ENCODE peak calls at places on chromosomes 5 and 9, in six cellular contexts. T is GM12878, L is K562, W is H1, K is HepG2, H is HCT116. Q is an unnamed sample.
A peak's percentile ranks its signal among the peaks of the same experiment; 100 is the strongest.

GRCh38 chr9:35790385-35791291 is 753 bp upstream of the NPR2 start:
- DNase-seq in W (no peak), L (peak; percentile 72), H (no peak), K (peak; percentile 49), T (no peak), Q (peak; percentile 92)

GRCh38 chr5:176497852-176498251 is 39.4 kb downstream of the RNF44 start:
- DNase-seq in L (no peak), K (no peak), W (no peak), H (no peak), T (no peak), Q (no peak)

GRCh38 chr9:89022902-89023301 is 31.6 kb downstream of the S1PR3 start:
- DNase-seq in K (no peak), H (no peak), L (no peak), T (no peak), W (no peak), Q (no peak)

GRCh38 chr9:97751510-97751909 is 54.4 kb upstream of the XPA start:
- DNase-seq in L (no peak), K (peak; percentile 21), W (no peak), H (no peak), T (no peak), Q (no peak)

GRCh38 chr5:1179383-1179715 is 22.0 kb upstream of the SLC6A19 start:
- DNase-seq in W (no peak), L (no peak), K (no peak), T (no peak), H (no peak), Q (no peak)

GRCh38 chr5:54302267-54302687 is 8.1 kb downstream of the ARL15 start:
- DNase-seq in L (no peak), T (no peak), H (no peak), K (no peak), W (no peak), Q (no peak)

GRCh38 chr5:114782869-114783268 is 386.8 kb downstream of the TRIM36 start:
- DNase-seq in K (no peak), T (no peak), W (no peak), H (no peak), L (no peak), Q (peak; percentile 7)

GRCh38 chr9:127336086-127336485 is 60.9 kb upstream of the SLC2A8 start:
- DNase-seq in L (no peak), K (no peak), T (no peak), H (no peak), W (no peak), Q (no peak)

GRCh38 chr5:146873186-146873917 is 5.2 kb downstream of the PPP2R2B start:
- DNase-seq in T (no peak), L (no peak), W (no peak), K (no peak), H (no peak), Q (no peak)

GRCh38 chr9:97518909-97519307 is 17.4 kb downstream of the TMOD1 start:
- DNase-seq in K (no peak), L (no peak), H (no peak), T (no peak), W (no peak), Q (no peak)

GRCh38 chr9:33881635-33882034 is 64.7 kb downstream of the UBE2R2 start:
- DNase-seq in H (no peak), W (no peak), T (no peak), L (no peak), K (no peak), Q (no peak)
- TF ChIP-seq YY1 in H (no peak), W (no peak), T (no peak), L (no peak), K (no peak), Q (no peak)

DNA sequence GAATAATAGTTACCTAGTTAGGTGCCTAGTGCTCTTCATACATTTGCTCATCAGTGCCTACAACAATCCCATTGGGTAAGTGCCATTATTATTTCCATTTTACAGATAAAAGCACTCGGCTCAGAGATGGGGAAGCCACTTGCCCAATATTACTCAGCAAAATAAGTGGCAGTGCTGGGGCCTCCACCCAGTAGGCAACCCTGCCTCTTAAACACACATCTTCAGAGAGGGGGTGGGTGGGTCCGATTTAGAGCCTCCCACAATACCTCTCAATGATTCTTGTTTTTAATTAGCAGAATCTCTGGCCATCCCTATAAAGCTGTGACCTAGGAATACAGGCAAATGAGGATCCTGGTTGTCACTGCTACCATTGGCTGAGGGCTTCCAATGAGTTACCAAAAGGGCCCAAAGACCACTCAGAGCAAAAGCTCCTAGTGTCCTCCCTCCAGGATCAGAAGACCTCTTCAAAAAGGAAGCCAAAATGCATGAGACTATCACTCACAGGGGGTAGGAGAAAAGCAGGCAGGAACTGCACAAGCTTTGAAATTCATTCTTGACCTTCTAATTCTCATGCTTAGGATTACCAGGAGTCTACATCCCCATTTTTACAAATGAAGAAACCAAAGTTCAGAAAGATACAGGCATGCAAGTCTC is 36.1 kb upstream of the UBE2D2 start:
- DNase-seq in H (no peak), T (no peak), W (no peak), K (no peak), L (no peak), Q (no peak)
- H3K27ac ChIP-seq in H (no peak overlapping the region), T (peak overlapping the region; percentile 59), W (no peak overlapping the region), K (peak overlapping the region; percentile 60), L (no peak overlapping the region), Q (no peak overlapping the region)

DNA sequence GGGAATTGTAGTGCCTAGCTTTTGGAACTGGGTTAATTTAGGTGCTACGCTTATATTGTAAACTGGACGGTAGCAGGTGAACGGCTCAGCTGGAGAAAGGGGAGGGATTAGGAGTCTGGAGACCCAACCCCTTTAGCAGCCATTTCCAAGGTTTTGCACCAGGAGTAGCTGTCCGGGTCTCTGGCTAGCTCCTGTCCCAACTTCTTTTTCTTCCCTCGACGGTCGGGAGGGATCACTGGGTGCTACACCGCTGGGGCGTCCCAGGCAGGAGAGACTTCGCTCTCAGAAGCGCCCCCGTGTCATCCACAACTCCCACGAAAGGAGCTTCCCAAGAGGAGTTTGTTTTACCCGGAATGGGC is 1640.9 kb upstream of the C9orf72 start:
- DNase-seq in T (no peak), W (no peak), K (no peak), H (no peak), L (no peak), Q (peak; percentile 81)
- TF ChIP-seq YY1 in T (no peak), W (peak; percentile 89), K (no peak), H (no peak), L (no peak), Q (peak; percentile 81)

DNA sequence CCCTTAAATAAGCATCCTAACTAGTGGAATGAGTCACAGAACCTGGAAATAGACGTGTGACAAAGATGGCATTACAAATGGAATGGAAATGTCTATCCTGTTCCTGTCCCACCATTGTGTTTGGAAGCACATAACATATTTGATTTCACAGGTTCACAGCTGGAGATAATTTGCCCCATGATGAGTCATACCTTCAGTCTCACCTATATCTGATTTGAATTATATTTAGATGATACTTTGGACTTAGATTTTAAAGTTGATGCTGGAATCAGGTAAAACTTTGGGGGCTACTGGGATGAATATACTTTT is 92.5 kb downstream of the CEMIP2 start:
- DNase-seq in T (no peak), H (no peak), K (no peak), W (no peak), L (no peak), Q (no peak)
- H3K27ac ChIP-seq in T (no peak overlapping the region), H (no peak overlapping the region), K (no peak overlapping the region), W (no peak overlapping the region), L (no peak overlapping the region), Q (no peak overlapping the region)

DNA sequence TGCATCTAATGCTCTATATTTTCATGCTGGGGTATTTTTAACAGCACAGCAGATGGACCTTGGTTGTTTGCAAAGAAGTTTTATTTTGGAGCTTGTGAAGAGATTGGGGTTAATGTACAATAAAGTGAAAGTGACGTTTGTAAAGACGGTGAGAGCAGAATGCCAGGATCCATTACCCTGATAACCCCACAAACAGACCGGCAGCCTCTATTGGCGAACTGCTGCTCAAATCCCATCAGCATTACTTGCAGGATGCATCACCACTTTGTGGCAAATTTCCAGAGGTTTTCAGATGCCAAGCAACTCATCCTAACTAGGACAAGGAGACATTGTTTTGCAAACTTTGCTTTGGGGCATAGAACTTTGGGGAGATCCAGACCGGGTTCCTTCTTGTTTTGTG is 383.3 kb upstream of the ZNF462 start:
- DNase-seq in W (no peak), H (no peak), T (no peak), L (no peak), K (no peak), Q (no peak)
- TF ChIP-seq YY1 in W (no peak), H (no peak), T (no peak), L (no peak), K (no peak), Q (no peak)

DNA sequence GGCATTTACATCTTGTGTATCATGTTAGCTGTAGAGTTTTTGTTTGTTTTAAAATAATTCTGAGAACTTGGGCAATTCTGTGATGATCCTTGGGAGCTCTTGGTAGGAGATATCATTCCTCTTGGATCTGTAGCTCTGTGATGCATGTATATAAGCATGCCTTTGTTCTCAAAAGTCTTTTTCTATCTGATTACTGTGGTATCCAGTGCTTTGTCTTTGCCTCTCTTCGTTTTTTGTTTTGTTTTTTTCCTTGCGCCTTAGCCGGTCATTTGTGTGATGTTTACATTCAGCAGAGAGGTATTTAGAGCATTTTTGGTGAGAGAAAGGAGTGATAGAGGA is 110.0 kb downstream of the PAM start:
- DNase-seq in K (no peak), L (no peak), W (no peak), H (peak; percentile 49), T (no peak), Q (no peak)
- H3K27ac ChIP-seq in K (no peak overlapping the region), L (no peak overlapping the region), W (peak overlapping the region; percentile 64), H (peak overlapping the region; percentile 99), T (no peak overlapping the region), Q (peak overlapping the region; percentile 68)

DNA sequence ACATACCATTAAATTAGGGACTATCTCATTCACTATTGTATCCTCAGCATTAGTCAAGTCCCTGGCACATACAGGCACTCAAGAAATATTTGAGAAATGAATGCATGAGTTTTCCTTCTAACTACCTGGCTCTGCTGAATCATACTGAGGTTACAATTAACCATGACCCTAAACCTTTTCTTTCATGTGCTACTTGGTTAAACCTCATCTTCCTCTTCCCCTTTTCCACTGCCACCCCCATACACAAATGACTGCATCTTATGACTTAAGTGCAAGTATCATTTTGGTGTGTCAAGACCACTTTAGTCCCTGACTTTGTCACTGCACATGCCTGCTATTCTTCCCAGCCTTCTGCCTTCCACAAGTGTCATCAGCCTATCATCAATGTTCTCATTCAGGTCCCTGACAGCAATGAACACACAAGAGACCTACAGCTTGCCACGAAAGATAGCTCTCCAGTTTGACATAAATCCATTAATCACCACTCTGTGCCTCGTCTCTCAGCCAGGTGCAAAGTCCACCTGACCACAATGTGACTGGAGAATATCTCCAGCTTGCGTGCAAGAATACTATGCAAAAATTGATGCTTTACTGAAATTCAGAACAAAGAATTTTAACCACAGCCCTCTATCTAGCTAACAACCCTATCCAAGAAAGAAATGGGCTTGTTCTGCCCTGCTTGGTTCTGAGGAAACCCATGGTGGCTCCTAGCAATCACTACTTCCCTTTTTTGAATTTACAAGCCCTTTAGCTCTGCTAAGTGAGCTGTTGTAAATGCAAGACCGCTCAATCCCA is 74.5 kb downstream of the MAPKAP1 start:
- DNase-seq in K (peak; percentile 92), H (no peak), T (peak; percentile 99), L (peak; percentile 17), W (no peak), Q (no peak)
- TF ChIP-seq YY1 in K (no peak), H (no peak), T (no peak), L (no peak), W (no peak), Q (no peak)

GRCh38 chr9:109253241-109253636 is 67.6 kb downstream of the EPB41L4B start:
- DNase-seq in H (no peak), K (no peak), T (no peak), L (no peak), W (no peak), Q (no peak)
- H3K27ac ChIP-seq in H (peak overlapping the region; percentile 30), K (no peak overlapping the region), T (no peak overlapping the region), L (no peak overlapping the region), W (no peak overlapping the region), Q (no peak overlapping the region)

GRCh38 chr5:119355636-119356383 is at the start of gene TNFAIP8:
- DNase-seq in H (no peak), W (peak; percentile 17), L (no peak), K (peak; percentile 5), T (no peak), Q (peak; percentile 63)
- TF ChIP-seq YY1 in H (no peak), W (no peak), L (no peak), K (no peak), T (peak; percentile 43), Q (no peak)